ENCODE peak calls at places on chromosomes 7 and 10, in ten cellular contexts. One of them, this sample, is unnamed.
A peak's percentile ranks its signal among the peaks of the same experiment; 100 is the strongest.

GRCh38 chr10:114026189-114027040 is 17.3 kb upstream of the ADRB1 start:
- DNase-seq in tibial artery: no peak
- DNase-seq in HFFc6: peak; percentile 81
- DNase-seq in spleen: no peak
- DNase-seq in hepatocyte: peak; percentile 31
- DNase-seq in bronchial epithelial cell: peak; percentile 93
- DNase-seq in stomach: no peak
- DNase-seq in fibroblast of lung: peak; percentile 49
- DNase-seq in astrocyte of the cerebellum: peak; percentile 64
- DNase-seq in fibroblast of villous mesenchyme: peak; percentile 74
- DNase-seq in this sample: no peak

GRCh38 chr7:117195361-117195760 is 127.5 kb downstream of the WNT2 start:
- DNase-seq in fibroblast of lung: no peak
- DNase-seq in fibroblast of villous mesenchyme: no peak
- DNase-seq in spleen: no peak
- DNase-seq in bronchial epithelial cell: no peak
- DNase-seq in hepatocyte: no peak
- DNase-seq in astrocyte of the cerebellum: no peak
- DNase-seq in tibial artery: no peak
- DNase-seq in HFFc6: no peak
- DNase-seq in stomach: no peak
- DNase-seq in this sample: no peak

GRCh38 chr7:132546366-132547145 is 29.7 kb downstream of the PLXNA4 start:
- DNase-seq in astrocyte of the cerebellum: no peak
- DNase-seq in bronchial epithelial cell: no peak
- DNase-seq in stomach: no peak
- DNase-seq in hepatocyte: no peak
- DNase-seq in fibroblast of villous mesenchyme: no peak
- DNase-seq in HFFc6: no peak
- DNase-seq in spleen: no peak
- DNase-seq in tibial artery: no peak
- DNase-seq in fibroblast of lung: no peak
- DNase-seq in this sample: no peak

GRCh38 chr10:86953747-86954680 is 3.4 kb downstream of the MMRN2 start:
- DNase-seq in stomach: no peak
- DNase-seq in fibroblast of villous mesenchyme: peak; percentile 87
- DNase-seq in astrocyte of the cerebellum: no peak
- DNase-seq in tibial artery: peak; percentile 75
- DNase-seq in bronchial epithelial cell: no peak
- DNase-seq in HFFc6: no peak
- DNase-seq in fibroblast of lung: peak; percentile 76
- DNase-seq in spleen: peak; percentile 82
- DNase-seq in hepatocyte: peak; percentile 84
- DNase-seq in this sample: peak; percentile 62

GRCh38 chr7:7918736-7919448 is 49.7 kb upstream of the GLCCI1 start:
- DNase-seq in fibroblast of lung: peak; percentile 31
- DNase-seq in fibroblast of villous mesenchyme: peak; percentile 34
- DNase-seq in bronchial epithelial cell: no peak
- DNase-seq in astrocyte of the cerebellum: no peak
- DNase-seq in tibial artery: no peak
- DNase-seq in stomach: no peak
- DNase-seq in HFFc6: no peak
- DNase-seq in hepatocyte: no peak
- DNase-seq in spleen: no peak
- DNase-seq in this sample: no peak

GRCh38 chr10:71082930-71083329 is 129.4 kb upstream of the UNC5B start:
- DNase-seq in HFFc6: no peak
- DNase-seq in stomach: peak; percentile 5
- DNase-seq in fibroblast of villous mesenchyme: no peak
- DNase-seq in astrocyte of the cerebellum: no peak
- DNase-seq in bronchial epithelial cell: no peak
- DNase-seq in spleen: no peak
- DNase-seq in hepatocyte: no peak
- DNase-seq in fibroblast of lung: no peak
- DNase-seq in tibial artery: no peak
- DNase-seq in this sample: peak; percentile 76

GRCh38 chr10:114256822-114257221 is 17.8 kb downstream of the VWA2 start:
- DNase-seq in tibial artery: no peak
- DNase-seq in stomach: no peak
- DNase-seq in astrocyte of the cerebellum: no peak
- DNase-seq in spleen: no peak
- DNase-seq in HFFc6: no peak
- DNase-seq in fibroblast of lung: no peak
- DNase-seq in bronchial epithelial cell: no peak
- DNase-seq in fibroblast of villous mesenchyme: peak; percentile 79
- DNase-seq in hepatocyte: no peak
- DNase-seq in this sample: no peak

GRCh38 chr10:46216836-46217748 is 69.7 kb upstream of the ANTXRL start:
- DNase-seq in hepatocyte: no peak
- DNase-seq in tibial artery: no peak
- DNase-seq in fibroblast of lung: no peak
- DNase-seq in astrocyte of the cerebellum: no peak
- DNase-seq in fibroblast of villous mesenchyme: no peak
- DNase-seq in bronchial epithelial cell: peak; percentile 41
- DNase-seq in HFFc6: no peak
- DNase-seq in stomach: no peak
- DNase-seq in spleen: peak; percentile 43
- DNase-seq in this sample: peak; percentile 82

DNA sequence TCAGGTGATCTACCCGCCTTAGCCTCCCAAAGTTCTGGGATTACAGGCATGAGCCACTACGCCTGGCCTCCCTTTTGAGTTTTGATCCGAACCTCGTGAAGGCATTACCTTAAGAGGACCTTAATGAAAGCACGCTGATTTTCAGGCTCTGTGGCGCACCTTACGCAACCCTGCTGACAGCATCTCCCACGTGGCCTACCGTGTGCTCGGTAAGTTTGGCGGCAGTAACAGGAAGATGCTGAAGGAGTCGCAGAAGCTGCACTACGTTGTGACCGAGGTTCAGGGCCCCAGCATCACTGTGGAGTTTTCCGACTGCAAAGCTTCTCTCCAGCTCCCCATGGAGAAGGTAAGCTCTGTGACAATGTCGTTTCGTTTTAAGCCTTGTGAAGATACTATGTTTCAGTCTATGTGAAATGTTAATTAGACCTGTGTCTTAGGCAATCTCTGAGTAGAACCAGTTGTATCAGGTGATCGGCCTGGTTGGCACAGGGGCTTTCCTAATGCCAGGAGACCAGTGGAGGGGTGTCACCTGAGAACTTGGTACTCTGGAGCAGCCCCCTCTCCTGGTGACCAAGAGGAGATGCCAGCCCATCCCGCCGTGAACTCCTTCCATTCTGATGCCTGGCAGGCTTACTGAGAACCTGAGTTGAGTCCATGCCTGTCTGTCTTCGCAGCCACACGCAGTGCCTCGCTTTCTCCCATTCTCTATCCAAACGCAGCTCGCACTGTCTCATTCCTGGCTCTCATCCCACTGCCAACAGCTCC is 43.5 kb downstream of the TRRAP start:
- DNase-seq in astrocyte of the cerebellum: no peak
- DNase-seq in bronchial epithelial cell: no peak
- DNase-seq in fibroblast of villous mesenchyme: no peak
- DNase-seq in stomach: no peak
- DNase-seq in hepatocyte: no peak
- DNase-seq in spleen: no peak
- DNase-seq in fibroblast of lung: no peak
- DNase-seq in tibial artery: no peak
- DNase-seq in HFFc6: no peak
- DNase-seq in this sample: no peak
- TF ChIP-seq CTCF in astrocyte of the cerebellum: peak; percentile 9
- TF ChIP-seq CTCF in bronchial epithelial cell: no peak
- TF ChIP-seq CTCF in fibroblast of villous mesenchyme: no peak
- TF ChIP-seq CTCF in stomach: no peak
- TF ChIP-seq CTCF in hepatocyte: no peak
- TF ChIP-seq CTCF in spleen: no peak
- TF ChIP-seq CTCF in fibroblast of lung: peak; percentile 18
- TF ChIP-seq CTCF in tibial artery: no peak
- TF ChIP-seq CTCF in HFFc6: peak; percentile 22
- TF ChIP-seq CTCF in this sample: no peak

GRCh38 chr7:134946260-134946659 is 40.0 kb upstream of the AGBL3 start:
- DNase-seq in fibroblast of lung: peak; percentile 52
- DNase-seq in fibroblast of villous mesenchyme: peak; percentile 70
- DNase-seq in hepatocyte: no peak
- DNase-seq in stomach: no peak
- DNase-seq in spleen: no peak
- DNase-seq in bronchial epithelial cell: peak; percentile 12
- DNase-seq in HFFc6: no peak
- DNase-seq in tibial artery: no peak
- DNase-seq in astrocyte of the cerebellum: no peak
- DNase-seq in this sample: no peak

GRCh38 chr7:134941947-134942346 is 44.4 kb upstream of the AGBL3 start:
- DNase-seq in tibial artery: no peak
- DNase-seq in HFFc6: no peak
- DNase-seq in astrocyte of the cerebellum: no peak
- DNase-seq in fibroblast of villous mesenchyme: no peak
- DNase-seq in fibroblast of lung: no peak
- DNase-seq in spleen: no peak
- DNase-seq in hepatocyte: no peak
- DNase-seq in bronchial epithelial cell: no peak
- DNase-seq in stomach: peak; percentile 31
- DNase-seq in this sample: no peak

GRCh38 chr7:134942690-134943466 is 43.4 kb upstream of the AGBL3 start:
- DNase-seq in stomach: no peak
- DNase-seq in fibroblast of villous mesenchyme: no peak
- DNase-seq in fibroblast of lung: no peak
- DNase-seq in tibial artery: no peak
- DNase-seq in astrocyte of the cerebellum: no peak
- DNase-seq in bronchial epithelial cell: no peak
- DNase-seq in spleen: no peak
- DNase-seq in hepatocyte: no peak
- DNase-seq in HFFc6: no peak
- DNase-seq in this sample: no peak

GRCh38 chr7:134945711-134946110 is 40.6 kb upstream of the AGBL3 start:
- DNase-seq in bronchial epithelial cell: no peak
- DNase-seq in stomach: no peak
- DNase-seq in fibroblast of lung: no peak
- DNase-seq in HFFc6: no peak
- DNase-seq in hepatocyte: no peak
- DNase-seq in fibroblast of villous mesenchyme: no peak
- DNase-seq in tibial artery: no peak
- DNase-seq in astrocyte of the cerebellum: no peak
- DNase-seq in spleen: no peak
- DNase-seq in this sample: no peak

DNA sequence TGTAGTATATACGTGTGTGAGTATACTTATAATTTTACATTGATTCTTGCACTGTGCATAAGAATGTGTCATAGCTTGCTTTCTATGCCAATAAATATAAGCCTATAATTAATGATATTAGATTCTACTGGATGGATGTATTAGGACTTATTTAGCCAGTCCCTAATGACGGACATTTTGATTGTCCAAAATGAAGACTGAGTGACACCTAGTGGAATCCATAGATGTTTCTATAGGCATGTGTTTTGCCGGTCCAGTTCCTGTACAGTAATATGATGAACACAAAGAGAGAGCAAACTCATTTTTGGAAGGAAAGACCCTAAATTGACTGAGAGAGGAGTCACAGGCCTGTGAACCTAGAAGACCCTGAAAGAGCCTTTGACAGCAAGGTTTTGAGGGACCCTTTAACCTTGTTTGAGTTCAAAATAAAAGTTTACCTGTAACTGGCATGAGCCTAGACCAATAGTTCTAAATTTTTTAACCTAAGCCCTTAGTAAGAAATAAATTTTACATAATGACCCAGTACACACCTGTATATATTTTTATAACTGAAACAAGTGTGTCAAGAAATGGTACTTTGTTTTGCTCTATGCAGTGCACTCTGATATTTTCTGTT is 42.4 kb upstream of the AGBL3 start:
- DNase-seq in fibroblast of lung: peak; percentile 71
- DNase-seq in astrocyte of the cerebellum: no peak
- DNase-seq in hepatocyte: peak; percentile 46
- DNase-seq in spleen: no peak
- DNase-seq in tibial artery: no peak
- DNase-seq in stomach: no peak
- DNase-seq in fibroblast of villous mesenchyme: no peak
- DNase-seq in bronchial epithelial cell: peak; percentile 37
- DNase-seq in HFFc6: no peak
- DNase-seq in this sample: no peak
- TF ChIP-seq CTCF in fibroblast of lung: peak; percentile 42
- TF ChIP-seq CTCF in astrocyte of the cerebellum: peak; percentile 18
- TF ChIP-seq CTCF in hepatocyte: peak; percentile 56
- TF ChIP-seq CTCF in spleen: peak; percentile 41
- TF ChIP-seq CTCF in tibial artery: peak; percentile 16
- TF ChIP-seq CTCF in stomach: peak; percentile 7
- TF ChIP-seq CTCF in fibroblast of villous mesenchyme: peak; percentile 9
- TF ChIP-seq CTCF in bronchial epithelial cell: peak; percentile 26
- TF ChIP-seq CTCF in HFFc6: peak; percentile 43
- TF ChIP-seq CTCF in this sample: peak; percentile 14

GRCh38 chr7:21426286-21426957 is 1.5 kb upstream of the SP4 start:
- DNase-seq in tibial artery: no peak
- DNase-seq in bronchial epithelial cell: peak; percentile 75
- DNase-seq in stomach: no peak
- DNase-seq in HFFc6: no peak
- DNase-seq in astrocyte of the cerebellum: no peak
- DNase-seq in fibroblast of villous mesenchyme: peak; percentile 1
- DNase-seq in spleen: no peak
- DNase-seq in fibroblast of lung: peak; percentile 31
- DNase-seq in hepatocyte: no peak
- DNase-seq in this sample: peak; percentile 62

GRCh38 chr7:21427861-21428641 is at the start of gene SP4:
- DNase-seq in hepatocyte: peak; percentile 97
- DNase-seq in fibroblast of lung: peak; percentile 94
- DNase-seq in astrocyte of the cerebellum: peak; percentile 88
- DNase-seq in fibroblast of villous mesenchyme: peak; percentile 95
- DNase-seq in HFFc6: peak; percentile 96
- DNase-seq in tibial artery: peak; percentile 94
- DNase-seq in bronchial epithelial cell: peak; percentile 82
- DNase-seq in spleen: peak; percentile 99
- DNase-seq in stomach: peak; percentile 96
- DNase-seq in this sample: peak; percentile 98

GRCh38 chr7:21429021-21429420 is 1.1 kb downstream of the SP4 start:
- DNase-seq in HFFc6: no peak
- DNase-seq in tibial artery: no peak
- DNase-seq in hepatocyte: no peak
- DNase-seq in fibroblast of villous mesenchyme: no peak
- DNase-seq in astrocyte of the cerebellum: no peak
- DNase-seq in bronchial epithelial cell: no peak
- DNase-seq in fibroblast of lung: no peak
- DNase-seq in spleen: no peak
- DNase-seq in stomach: no peak
- DNase-seq in this sample: peak; percentile 61

GRCh38 chr7:21428642-21428941 is 709 bp downstream of the SP4 start:
- DNase-seq in astrocyte of the cerebellum: no peak
- DNase-seq in spleen: no peak
- DNase-seq in stomach: no peak
- DNase-seq in bronchial epithelial cell: no peak
- DNase-seq in HFFc6: no peak
- DNase-seq in fibroblast of villous mesenchyme: no peak
- DNase-seq in tibial artery: no peak
- DNase-seq in fibroblast of lung: no peak
- DNase-seq in hepatocyte: no peak
- DNase-seq in this sample: no peak

DNA sequence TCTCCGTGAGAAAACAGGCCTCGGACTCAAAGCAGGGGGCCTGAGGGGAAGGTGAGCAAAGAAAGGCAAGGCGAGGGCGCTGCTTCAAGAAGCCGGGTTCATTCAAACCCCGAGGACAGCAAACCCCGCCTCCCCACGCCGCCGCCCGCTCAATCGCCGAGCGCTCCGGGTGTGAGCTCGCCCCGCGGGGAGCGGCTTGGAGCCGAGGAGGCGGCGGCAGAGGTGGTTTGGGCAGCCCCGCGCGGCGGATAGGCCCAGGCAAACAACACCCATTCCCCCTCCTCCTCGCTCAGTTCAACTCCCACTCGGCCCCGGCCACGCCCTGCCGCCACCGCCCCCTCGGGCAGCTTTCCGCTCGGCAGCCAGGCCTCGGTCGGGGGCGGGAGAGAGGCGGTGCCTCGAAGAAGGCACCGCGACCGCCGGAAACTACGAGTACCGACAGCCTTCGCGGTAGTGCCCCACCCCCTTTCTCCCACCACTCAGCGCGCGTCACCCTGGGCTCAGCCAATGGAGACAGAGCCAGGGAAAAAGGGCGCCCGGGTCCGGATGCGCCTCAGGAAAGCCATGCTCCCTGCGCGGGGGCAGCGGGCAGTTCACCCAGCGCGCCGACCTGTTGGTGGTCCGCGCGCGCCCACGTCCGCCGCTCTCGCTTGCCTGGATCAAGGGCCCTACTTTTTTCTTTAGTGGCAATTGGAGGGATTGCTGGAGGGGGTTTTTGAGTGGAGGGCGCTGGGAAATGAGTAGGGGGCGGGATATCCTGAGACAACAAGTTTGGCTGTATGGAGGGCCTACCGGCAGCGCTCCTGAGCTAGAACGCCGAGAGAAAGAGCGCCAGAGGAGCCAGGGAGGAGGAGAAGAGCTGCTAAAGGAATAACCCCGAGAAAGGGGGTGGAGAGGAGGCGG is 674 bp upstream of the SP4 start:
- DNase-seq in bronchial epithelial cell: peak; percentile 91
- DNase-seq in hepatocyte: peak; percentile 99
- DNase-seq in tibial artery: peak; percentile 98
- DNase-seq in spleen: peak; percentile 100
- DNase-seq in stomach: peak; percentile 99
- DNase-seq in HFFc6: peak; percentile 98
- DNase-seq in fibroblast of villous mesenchyme: peak; percentile 98
- DNase-seq in astrocyte of the cerebellum: peak; percentile 94
- DNase-seq in fibroblast of lung: peak; percentile 98
- DNase-seq in this sample: peak; percentile 100
- TF ChIP-seq CTCF in bronchial epithelial cell: no peak
- TF ChIP-seq CTCF in hepatocyte: no peak
- TF ChIP-seq CTCF in tibial artery: peak; percentile 32
- TF ChIP-seq CTCF in spleen: peak; percentile 68
- TF ChIP-seq CTCF in stomach: peak; percentile 33
- TF ChIP-seq CTCF in HFFc6: peak; percentile 20
- TF ChIP-seq CTCF in fibroblast of villous mesenchyme: peak; percentile 19
- TF ChIP-seq CTCF in astrocyte of the cerebellum: peak; percentile 7
- TF ChIP-seq CTCF in fibroblast of lung: no peak
- TF ChIP-seq CTCF in this sample: no peak

GRCh38 chr7:147432068-147432467 is 1158.5 kb upstream of the C7orf33 start:
- DNase-seq in astrocyte of the cerebellum: no peak
- DNase-seq in bronchial epithelial cell: no peak
- DNase-seq in stomach: no peak
- DNase-seq in spleen: no peak
- DNase-seq in HFFc6: no peak
- DNase-seq in fibroblast of lung: peak; percentile 25
- DNase-seq in fibroblast of villous mesenchyme: no peak
- DNase-seq in hepatocyte: peak; percentile 29
- DNase-seq in tibial artery: no peak
- DNase-seq in this sample: no peak
- TF ChIP-seq CTCF in astrocyte of the cerebellum: peak; percentile 27
- TF ChIP-seq CTCF in bronchial epithelial cell: no peak
- TF ChIP-seq CTCF in stomach: no peak
- TF ChIP-seq CTCF in spleen: peak; percentile 4
- TF ChIP-seq CTCF in HFFc6: peak; percentile 34
- TF ChIP-seq CTCF in fibroblast of lung: peak; percentile 31
- TF ChIP-seq CTCF in fibroblast of villous mesenchyme: no peak
- TF ChIP-seq CTCF in hepatocyte: peak; percentile 48
- TF ChIP-seq CTCF in tibial artery: no peak
- TF ChIP-seq CTCF in this sample: peak; percentile 67